ENCODE peak calls at places on chromosomes 11 and 22, in four cellular contexts. J is kidney epithelial cell, I is coronary artery, E is heart right ventricle. Y is an unnamed sample.

GRCh38 chr11:16603245-16603644 is 135.2 kb upstream of the C11orf58 start:
- DNase-seq in J (no peak), I (no peak), E (no peak), Y (no peak)

GRCh38 chr11:78841451-78842060 is 266.9 kb upstream of the NARS2 start:
- DNase-seq in J (peak; percentile 23), I (no peak), E (no peak), Y (no peak)

GRCh38 chr22:42287174-42287890 is 16.9 kb upstream of the TCF20 start:
- DNase-seq in J (no peak), I (no peak), E (no peak), Y (no peak)

GRCh38 chr11:120880791-120881190 is 143.1 kb upstream of the TBCEL start:
- DNase-seq in J (no peak), I (no peak), E (no peak), Y (no peak)

GRCh38 chr11:134041349-134041748 is 27.5 kb upstream of the JAM3 start:
- DNase-seq in J (no peak), I (no peak), E (no peak), Y (no peak)

GRCh38 chr22:42930810-42931420 is 73.8 kb upstream of the ARFGAP3 start:
- DNase-seq in J (no peak), I (no peak), E (peak; percentile 36), Y (no peak)

GRCh38 chr22:30245985-30246901 is at the start of gene LIF:
- DNase-seq in J (no peak), I (no peak), E (no peak), Y (no peak)

GRCh38 chr11:69304258-69304657 is 10.3 kb downstream of the MYEOV start:
- DNase-seq in J (no peak), I (no peak), E (no peak), Y (no peak)

GRCh38 chr11:129374081-129374992 is 1.3 kb upstream of the BARX2 start:
- DNase-seq in J (no peak), I (no peak), E (no peak), Y (no peak)

GRCh38 chr11:73359341-73359740 is 16.9 kb upstream of the RELT start:
- DNase-seq in J (no peak), I (peak; percentile 88), E (peak; percentile 60), Y (no peak)

GRCh38 chr11:126166413-126166812 is 45.0 kb downstream of the RPUSD4 start:
- DNase-seq in J (no peak), I (no peak), E (no peak), Y (no peak)

GRCh38 chr22:20655623-20656022 is 118.3 kb upstream of the SERPIND1 start:
- DNase-seq in J (no peak), I (no peak), E (no peak), Y (no peak)

GRCh38 chr11:1226981-1227550 is 4.2 kb downstream of the MUC5B start:
- DNase-seq in J (no peak), I (no peak), E (peak; percentile 4), Y (no peak)

GRCh38 chr11:116984186-116984585 is 114.0 kb downstream of the SIK3 start:
- DNase-seq in J (no peak), I (no peak), E (no peak), Y (no peak)

GRCh38 chr11:108790501-108791299 is 125.8 kb downstream of the DDX10 start:
- DNase-seq in J (no peak), I (no peak), E (no peak), Y (no peak)

GRCh38 chr11:108786281-108786990 is 121.6 kb downstream of the DDX10 start:
- DNase-seq in J (no peak), I (no peak), E (no peak), Y (no peak)

GRCh38 chr11:108787105-108787504 is 122.2 kb downstream of the DDX10 start:
- DNase-seq in J (no peak), I (no peak), E (no peak), Y (no peak)

GRCh38 chr11:108793138-108793537 is 128.3 kb downstream of the DDX10 start:
- DNase-seq in J (no peak), I (no peak), E (no peak), Y (no peak)

DNA sequence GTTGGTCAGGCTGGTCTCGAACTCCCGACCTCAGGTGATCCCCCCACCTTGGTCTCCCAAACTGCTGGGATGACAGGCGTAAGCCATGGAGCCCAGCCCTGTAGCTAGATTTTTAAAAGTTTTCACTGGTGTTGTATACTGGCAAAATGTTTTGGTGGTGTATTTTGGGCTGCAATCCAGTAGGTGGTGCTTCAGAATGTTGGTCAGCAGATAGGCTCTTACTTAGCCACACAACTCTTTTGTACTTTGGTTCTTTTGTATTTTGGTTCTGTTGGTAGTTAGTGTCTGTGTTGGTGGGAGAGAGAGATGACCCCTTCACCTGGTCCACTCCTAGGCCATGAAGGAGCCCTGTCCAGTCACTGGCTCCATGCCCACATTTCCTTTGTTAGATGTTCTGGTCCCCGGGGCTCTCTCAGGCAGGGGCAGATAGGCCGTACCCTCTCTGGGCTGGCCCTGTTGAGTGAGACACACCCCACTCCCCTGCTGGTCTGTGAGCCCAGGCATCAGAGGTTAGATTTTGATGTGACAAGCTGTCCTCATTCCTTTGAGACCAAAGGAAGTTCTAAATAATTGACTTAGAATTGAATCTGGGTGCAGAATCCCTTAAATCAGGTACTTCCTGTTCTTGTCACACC is 123.8 kb downstream of the DDX10 start:
- DNase-seq in J (no peak), I (no peak), E (no peak), Y (no peak)
- TF ChIP-seq CTCF in J (peak; percentile 30), I (no peak), E (peak; percentile 44), Y (peak; percentile 37)

GRCh38 chr22:27032121-27032761 is 374.9 kb downstream of the MIAT start:
- DNase-seq in J (no peak), I (peak; percentile 79), E (peak; percentile 38), Y (no peak)
- TF ChIP-seq CTCF in J (peak; percentile 41), I (no peak), E (no peak), Y (peak; percentile 15)

DNA sequence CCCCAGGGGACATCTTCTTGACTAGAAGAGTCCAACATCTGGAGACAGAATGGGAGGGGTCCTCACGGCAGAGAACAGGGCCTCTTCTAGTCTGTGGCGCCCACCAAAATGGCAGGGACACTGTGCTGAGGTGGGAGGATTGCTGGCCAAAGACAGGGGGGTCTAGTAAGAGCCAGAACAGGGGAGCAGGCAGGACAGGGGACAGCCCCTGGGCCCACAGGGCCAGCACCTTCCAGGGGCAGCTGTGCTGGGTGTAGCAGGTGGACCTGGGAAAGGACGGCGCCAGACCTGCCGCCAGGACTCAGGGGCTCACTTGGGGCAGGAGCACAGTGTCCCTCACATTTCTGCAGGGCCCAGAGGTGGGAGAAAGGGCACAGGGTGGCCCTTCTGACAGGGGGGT is 858 bp upstream of the APOBEC3A start:
- DNase-seq in J (no peak), I (no peak), E (no peak), Y (no peak)
- TF ChIP-seq CTCF in J (no peak), I (no peak), E (no peak), Y (no peak)

GRCh38 chr11:103266167-103266831 is 157.1 kb downstream of the DYNC2H1 start:
- DNase-seq in J (no peak), I (no peak), E (no peak), Y (no peak)
- TF ChIP-seq CTCF in J (no peak), I (no peak), E (no peak), Y (no peak)

DNA sequence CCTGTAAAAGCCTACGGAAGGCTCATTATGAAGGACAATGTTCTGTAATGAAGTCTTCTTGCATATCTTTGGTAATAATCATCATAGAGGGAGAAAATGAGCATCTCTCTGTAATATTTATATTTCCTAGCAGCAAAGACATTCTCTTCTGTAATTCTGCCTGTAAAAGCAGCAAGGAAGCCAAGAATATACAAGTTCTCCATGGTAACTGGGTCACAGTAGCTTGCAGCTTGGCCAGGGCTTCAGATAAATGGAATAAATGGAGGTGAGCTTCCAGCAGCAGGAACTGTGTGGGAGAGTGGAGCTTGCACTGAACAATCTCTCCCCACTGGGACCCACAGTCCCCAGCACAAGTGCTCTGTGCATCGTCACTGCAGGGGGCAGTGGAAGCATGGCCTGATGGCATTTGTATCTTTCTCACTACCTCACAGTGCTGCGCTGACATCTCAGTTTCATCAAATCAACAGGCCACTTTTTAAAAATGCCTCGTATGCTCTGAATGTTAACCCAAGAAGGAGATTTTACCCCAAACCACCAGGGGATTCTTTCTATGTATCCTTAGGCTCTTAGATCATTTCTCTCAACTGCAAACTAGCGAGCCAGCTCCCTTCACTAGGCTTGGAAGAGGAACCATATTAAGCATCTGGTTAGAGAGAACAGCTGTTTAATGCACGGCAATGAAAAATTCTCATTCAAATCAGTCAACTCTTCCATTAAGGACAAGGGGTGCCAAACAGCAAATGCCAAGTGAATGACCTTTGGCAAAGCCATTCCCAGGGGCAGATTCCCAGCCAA is 1059.7 kb downstream of the OPCML start:
- DNase-seq in J (no peak), I (no peak), E (no peak), Y (peak; percentile 67)
- TF ChIP-seq CTCF in J (no peak), I (no peak), E (no peak), Y (no peak)

DNA sequence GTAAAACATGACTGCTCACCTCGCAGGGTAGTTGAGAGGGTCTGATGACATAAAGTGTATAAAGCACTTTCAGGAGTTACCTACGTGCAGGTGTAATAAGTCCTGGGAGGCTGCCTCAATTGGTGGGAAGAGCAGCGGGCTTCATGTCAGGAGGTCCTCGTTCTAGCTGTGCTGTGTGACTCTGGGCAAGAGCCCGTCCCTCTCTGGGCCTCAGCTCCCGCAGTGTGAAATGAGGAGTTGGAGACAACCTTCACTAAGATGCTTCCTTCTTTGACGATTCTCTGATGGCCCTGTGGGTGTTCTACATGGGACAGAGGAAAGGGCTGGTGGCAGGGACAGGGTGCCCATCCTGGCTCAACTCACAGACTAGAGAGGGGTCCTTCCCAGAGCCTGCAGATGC is 57.8 kb downstream of the TP53I11 start:
- DNase-seq in J (no peak), I (no peak), E (no peak), Y (no peak)
- TF ChIP-seq CTCF in J (no peak), I (no peak), E (no peak), Y (no peak)

DNA sequence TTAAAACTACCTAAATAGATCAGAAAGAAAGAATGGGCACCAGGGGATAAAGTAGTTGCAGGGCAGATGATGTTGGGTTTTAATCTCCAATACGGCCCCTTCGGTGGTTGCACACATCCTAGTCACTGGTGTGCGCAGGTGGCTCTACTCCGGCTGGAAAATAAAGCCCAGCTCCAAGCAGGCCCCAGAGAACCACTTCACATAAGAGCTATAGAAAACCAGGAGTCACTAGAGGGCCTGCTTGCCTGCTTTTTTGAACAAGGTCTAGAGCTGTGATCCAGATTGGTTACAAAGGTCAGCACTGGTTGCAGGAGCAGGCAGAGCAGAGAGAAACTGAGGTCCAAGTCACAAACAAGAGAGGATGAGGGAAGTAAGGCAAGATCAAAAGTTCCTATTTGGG is 41.5 kb upstream of the MS4A8 start:
- DNase-seq in J (no peak), I (no peak), E (no peak), Y (no peak)
- TF ChIP-seq CTCF in J (no peak), I (no peak), E (no peak), Y (no peak)

DNA sequence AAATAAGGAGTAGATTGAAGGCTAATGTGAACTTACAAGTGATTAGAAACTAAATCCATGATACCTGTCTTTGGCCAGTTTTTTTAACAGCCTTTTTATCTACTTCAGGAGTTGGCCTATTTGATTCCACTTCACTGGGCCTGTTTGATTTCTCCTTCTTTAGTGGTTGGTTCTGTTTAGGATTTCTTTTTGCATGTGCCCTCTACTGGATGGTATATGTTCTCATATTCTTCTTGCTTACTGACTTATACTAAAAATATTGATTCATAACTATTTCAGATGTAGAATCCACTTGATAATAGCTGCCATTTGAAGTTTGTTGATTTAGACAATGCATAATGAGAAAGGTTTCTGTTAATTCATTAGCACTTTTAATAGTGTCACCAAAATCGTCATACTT is 53.9 kb downstream of the USP47 start:
- DNase-seq in J (no peak), I (no peak), E (no peak), Y (no peak)
- TF ChIP-seq CTCF in J (no peak), I (no peak), E (peak; percentile 28), Y (no peak)

Y was measured in AG04449.